ENCODE peak calls at places on chromosome 7, in five cellular contexts. A is uterus, S is choroid plexus epithelial cell, K is progenitor cell of endocrine pancreas, G is astrocyte of the spinal cord. T is an unnamed sample.

GRCh38 chr7:158351051-158351450 is 236.6 kb downstream of the PTPRN2 start:
- DNase-seq in A (no peak), S (no peak), K (no peak), G (no peak), T (no peak)

GRCh38 chr7:42617071-42617705 is 294.7 kb downstream of the C7orf25 start:
- DNase-seq in A (no peak), S (no peak), K (no peak), G (no peak), T (no peak)

GRCh38 chr7:120370954-120371353 is 98.0 kb downstream of the KCND2 start:
- DNase-seq in A (no peak), S (no peak), K (no peak), G (no peak), T (no peak)

GRCh38 chr7:1663243-1663642 is 6.8 kb upstream of the ELFN1 start:
- DNase-seq in A (no peak), S (no peak), K (peak; percentile 8), G (no peak), T (no peak)

GRCh38 chr7:117791877-117792780 is 81.1 kb downstream of the CTTNBP2 start:
- DNase-seq in A (no peak), S (no peak), K (no peak), G (no peak), T (no peak)

GRCh38 chr7:155285423-155286220 is 12.1 kb upstream of the INSIG1 start:
- DNase-seq in A (no peak), S (no peak), K (no peak), G (no peak), T (no peak)

GRCh38 chr7:151008511-151009323 is 15.6 kb downstream of the ATG9B start:
- DNase-seq in A (peak; percentile 54), S (peak; percentile 46), K (peak; percentile 45), G (no peak), T (peak; percentile 60)

GRCh38 chr7:100221767-100222444 is 2.2 kb downstream of the PVRIG start:
- DNase-seq in A (no peak), S (no peak), K (no peak), G (no peak), T (no peak)

GRCh38 chr7:49322476-49322875 is 398.1 kb downstream of the CDC14C start:
- DNase-seq in A (no peak), S (no peak), K (no peak), G (no peak), T (no peak)

GRCh38 chr7:157684596-157685429 is 348.0 kb downstream of the DNAJB6 start:
- DNase-seq in A (no peak), S (no peak), K (no peak), G (no peak), T (no peak)

GRCh38 chr7:141641876-141642275 is 60.1 kb downstream of the DENND11 start:
- DNase-seq in A (no peak), S (peak; percentile 23), K (no peak), G (no peak), T (no peak)
- TF ChIP-seq CTCF in A (no peak), S (peak; percentile 39), K (no peak), G (peak; percentile 5), T (no peak)

GRCh38 chr7:266851-267840 is 22.8 kb upstream of the FOXL3 start:
- DNase-seq in A (no peak), S (no peak), K (no peak), G (no peak), T (no peak)
- TF ChIP-seq CTCF in A (peak; percentile 41), S (peak; percentile 34), K (peak; percentile 45), G (peak; percentile 35), T (no peak)

DNA sequence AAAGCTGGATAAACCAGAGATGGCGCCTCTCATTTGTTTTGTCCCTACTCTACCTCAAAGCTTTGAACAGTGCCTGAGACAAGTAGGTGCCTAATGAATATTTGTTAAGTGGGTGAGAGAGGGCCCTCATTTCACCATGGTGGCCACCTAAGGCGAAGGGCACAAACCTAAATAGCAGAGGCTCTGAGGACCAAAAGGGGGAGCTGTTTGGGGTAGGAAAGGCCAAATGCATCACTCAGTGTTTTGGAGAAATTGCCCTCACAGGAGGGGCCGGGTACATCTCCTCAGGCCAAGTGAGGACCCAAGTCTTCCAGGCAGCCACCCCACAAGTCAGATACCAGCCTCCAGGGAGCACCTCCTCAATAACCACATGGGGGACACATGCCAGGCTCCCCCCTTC is 14.0 kb downstream of the IMPDH1 start:
- DNase-seq in A (no peak), S (no peak), K (no peak), G (no peak), T (no peak)
- TF ChIP-seq CTCF in A (no peak), S (peak; percentile 33), K (no peak), G (peak; percentile 36), T (peak; percentile 21)

DNA sequence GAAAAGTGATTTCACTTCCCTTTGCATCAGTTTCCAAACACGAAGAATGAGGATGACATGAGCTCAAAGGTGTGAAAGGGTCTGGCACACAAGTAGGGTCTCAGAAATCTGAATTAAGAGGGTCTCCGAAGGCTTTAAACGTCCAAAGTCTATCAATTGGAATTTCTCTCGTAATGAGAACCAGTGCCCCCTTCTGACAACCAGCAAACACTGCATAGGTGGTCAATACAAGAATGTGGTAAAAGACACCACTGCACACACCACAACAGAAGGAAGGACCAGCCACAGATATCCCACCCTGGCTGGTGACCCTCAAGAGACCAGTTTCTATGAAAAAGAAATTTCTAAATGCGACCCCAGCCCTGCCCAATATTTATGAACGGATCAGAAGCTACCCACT is 78.1 kb downstream of the CALN1 start:
- DNase-seq in A (no peak), S (no peak), K (no peak), G (no peak), T (no peak)
- TF ChIP-seq CTCF in A (no peak), S (no peak), K (peak; percentile 49), G (no peak), T (no peak)

GRCh38 chr7:82740246-82740848 is 296.8 kb upstream of the CACNA2D1 start:
- DNase-seq in A (no peak), S (peak; percentile 87), K (peak; percentile 37), G (peak; percentile 66), T (peak; percentile 72)
- TF ChIP-seq CTCF in A (no peak), S (peak; percentile 93), K (peak; percentile 83), G (peak; percentile 85), T (peak; percentile 87)

DNA sequence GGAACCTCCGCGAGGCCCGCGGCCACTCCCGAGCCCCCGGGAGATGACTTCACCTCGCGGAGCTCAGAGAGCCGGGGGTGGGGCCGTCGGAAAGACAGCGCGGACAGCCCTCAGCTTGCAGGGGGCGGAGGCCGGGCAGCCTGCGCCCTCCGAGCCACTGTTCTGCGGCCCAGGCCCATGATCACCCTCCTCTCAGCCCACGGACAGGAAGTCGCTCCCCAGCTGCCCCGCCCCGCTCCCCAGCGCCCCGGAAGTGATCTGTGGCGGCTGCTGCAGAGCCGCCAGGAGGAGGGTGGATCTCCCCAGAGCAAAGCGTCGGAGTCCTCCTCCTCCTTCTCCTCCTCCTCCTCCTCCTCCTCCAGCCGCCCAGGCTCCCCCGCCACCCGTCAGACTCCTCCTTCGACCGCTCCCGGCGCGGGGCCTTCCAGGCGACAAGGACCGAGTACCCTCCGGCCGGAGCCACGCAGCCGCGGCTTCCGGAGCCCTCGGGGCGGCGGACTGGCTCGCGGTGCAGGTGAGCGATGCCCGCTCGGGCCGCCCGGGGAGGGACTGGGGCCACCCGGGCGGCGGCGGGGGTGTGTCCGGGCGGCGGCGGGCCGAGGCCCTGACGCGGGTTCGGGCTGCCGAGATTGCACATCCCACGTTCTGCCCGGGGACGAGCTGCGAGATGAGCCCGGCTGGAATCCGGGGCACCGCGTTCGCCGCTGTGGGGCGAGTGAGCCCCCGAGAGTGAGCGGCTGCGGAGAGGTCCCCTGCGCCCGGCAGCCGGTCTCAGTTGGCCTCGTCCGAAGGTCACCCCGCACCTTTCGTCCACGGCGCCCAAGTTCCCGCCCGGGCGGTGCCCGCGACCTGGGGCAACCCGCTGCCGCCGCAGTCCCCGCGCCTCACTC is at the start of gene RALA:
- DNase-seq in A (peak; percentile 90), S (peak; percentile 96), K (peak; percentile 85), G (peak; percentile 97), T (peak; percentile 97)
- TF ChIP-seq CTCF in A (peak; percentile 11), S (no peak), K (no peak), G (no peak), T (no peak)

GRCh38 chr7:23529262-23529859 is 2.4 kb downstream of the TRA2A start:
- DNase-seq in A (no peak), S (no peak), K (no peak), G (no peak), T (no peak)

GRCh38 chr7:23533160-23533559 is 1.4 kb upstream of the TRA2A start:
- DNase-seq in A (no peak), S (no peak), K (no peak), G (no peak), T (no peak)

GRCh38 chr7:23530901-23531793 is 634 bp downstream of the TRA2A start:
- DNase-seq in A (peak; percentile 67), S (peak; percentile 74), K (peak; percentile 35), G (peak; percentile 68), T (peak; percentile 73)

GRCh38 chr7:23531794-23532489 is at the start of gene TRA2A:
- DNase-seq in A (peak; percentile 98), S (peak; percentile 96), K (peak; percentile 95), G (peak; percentile 95), T (peak; percentile 96)

GRCh38 chr7:23530355-23530754 is 1.4 kb downstream of the TRA2A start:
- DNase-seq in A (no peak), S (peak; percentile 57), K (no peak), G (peak; percentile 30), T (peak; percentile 55)
- TF ChIP-seq CTCF in A (no peak), S (peak; percentile 23), K (peak; percentile 37), G (peak; percentile 1), T (peak; percentile 11)

DNA sequence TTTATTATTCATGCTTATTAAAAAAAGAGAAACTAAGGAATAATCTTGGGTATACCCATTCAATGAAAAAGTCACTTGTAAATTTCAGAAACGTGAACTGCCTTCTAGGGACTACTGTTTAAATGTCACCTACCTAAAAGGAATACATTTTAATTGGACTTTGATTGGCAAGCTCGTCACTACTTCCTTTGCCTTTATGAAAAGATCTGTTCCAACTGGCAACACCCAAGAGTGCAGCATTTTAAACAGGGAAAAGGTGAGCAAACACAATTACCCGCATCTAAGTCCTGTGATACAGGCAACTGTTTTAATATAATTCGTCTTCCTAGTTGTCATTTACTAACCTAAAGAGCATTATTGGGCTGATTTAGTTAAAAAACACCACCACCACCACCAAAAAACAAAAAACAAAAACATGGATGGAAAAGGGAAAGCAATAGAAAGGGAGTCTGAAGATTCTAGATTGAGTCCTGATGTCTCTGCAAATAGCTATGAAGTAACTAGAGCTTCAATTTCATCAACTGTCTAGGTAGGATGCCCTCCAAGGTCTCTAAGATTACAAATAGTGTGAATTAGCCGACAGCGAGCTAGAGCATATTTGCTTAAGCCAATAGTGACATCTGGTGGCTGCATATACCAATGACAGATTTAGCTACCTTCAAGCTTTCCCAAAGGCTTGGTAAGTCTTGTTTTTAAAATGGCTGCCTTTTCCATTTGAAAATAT is 33.8 kb upstream of the ICA1 start:
- DNase-seq in A (peak; percentile 25), S (peak; percentile 92), K (peak; percentile 21), G (peak; percentile 85), T (peak; percentile 84)
- TF ChIP-seq CTCF in A (peak; percentile 72), S (peak; percentile 69), K (peak; percentile 86), G (peak; percentile 70), T (peak; percentile 66)